ENCODE peak calls at places on chromosomes 11 and 22, in ten cellular contexts. I, V, D, R, N, T, F, S, L and P are unnamed samples.

GRCh38 chr11:47950396-47950795 is 30.0 kb upstream of the PTPRJ start:
- DNase-seq in S (peak; percentile 83), F (peak; percentile 30), N (peak; percentile 75), L (no peak), I (no peak), T (no peak), V (peak; percentile 47), D (peak; percentile 24), R (no peak), P (no peak)

GRCh38 chr22:46845281-46846153 is 83.1 kb downstream of the TBC1D22A start:
- DNase-seq in V (peak; percentile 85), F (no peak), I (no peak), R (no peak), D (no peak), S (peak; percentile 78), T (no peak), N (no peak), L (peak; percentile 86), P (peak; percentile 47)

GRCh38 chr11:57801185-57801490 is 39.5 kb downstream of the CTNND1 start:
- DNase-seq in N (no peak), R (no peak), T (no peak), S (no peak), F (no peak), D (no peak), L (no peak), I (no peak), V (no peak), P (no peak)

GRCh38 chr11:59706518-59707285 is 6.9 kb downstream of the OR10V1 start:
- DNase-seq in N (no peak), R (no peak), D (no peak), V (peak; percentile 59), S (peak; percentile 61), T (peak; percentile 64), I (no peak), F (no peak), L (peak; percentile 41), P (peak; percentile 8)

GRCh38 chr11:77479746-77480352 is 6.0 kb upstream of the PAK1 start:
- DNase-seq in D (no peak), L (no peak), N (no peak), F (no peak), I (no peak), S (no peak), T (no peak), V (no peak), R (no peak), P (no peak)

GRCh38 chr11:134038897-134039470 is 29.9 kb upstream of the JAM3 start:
- DNase-seq in D (no peak), S (no peak), L (no peak), I (no peak), R (no peak), V (no peak), T (no peak), F (no peak), N (no peak), P (peak; percentile 67)

GRCh38 chr11:14070866-14071265 is 108.3 kb downstream of the SPON1 start:
- DNase-seq in V (peak; percentile 49), L (peak; percentile 23), R (no peak), T (no peak), D (no peak), N (no peak), F (no peak), S (peak; percentile 25), I (no peak), P (no peak)

GRCh38 chr11:130001491-130002351 is 914 bp downstream of the PRDM10 start:
- DNase-seq in S (peak; percentile 28), F (no peak), T (peak; percentile 49), R (peak; percentile 20), V (peak; percentile 41), I (no peak), D (no peak), L (peak; percentile 48), N (peak; percentile 35), P (peak; percentile 63)

GRCh38 chr11:120648706-120649250 is 137.2 kb downstream of the GRIK4 start:
- DNase-seq in F (no peak), R (no peak), L (no peak), I (no peak), V (no peak), D (no peak), N (no peak), S (no peak), T (no peak), P (no peak)

GRCh38 chr11:62444835-62445234 is 26.0 kb downstream of the SCGB1A1 start:
- DNase-seq in N (no peak), F (no peak), I (no peak), R (no peak), L (no peak), D (no peak), V (no peak), T (no peak), S (no peak), P (no peak)

GRCh38 chr11:121383726-121384125 is 68.4 kb upstream of the SORL1 start:
- DNase-seq in R (no peak), D (no peak), F (no peak), S (no peak), I (no peak), N (no peak), T (no peak), L (no peak), V (no peak), P (no peak)

GRCh38 chr11:13277719-13278619 is at the start of gene BMAL1:
- DNase-seq in L (peak; percentile 31), F (peak; percentile 38), N (peak; percentile 33), V (peak; percentile 14), R (no peak), T (peak; percentile 64), S (peak; percentile 14), D (no peak), I (peak; percentile 39), P (peak; percentile 30)

GRCh38 chr11:21429401-21429800 is 760.0 kb downstream of the NELL1 start:
- DNase-seq in T (no peak), I (no peak), V (no peak), S (no peak), L (no peak), D (no peak), N (no peak), R (no peak), F (no peak), P (no peak)

GRCh38 chr22:46611189-46611588 is 9.0 kb upstream of the GRAMD4 start:
- DNase-seq in L (no peak), S (no peak), D (no peak), T (no peak), N (no peak), R (no peak), V (no peak), F (no peak), I (no peak), P (no peak)

GRCh38 chr11:68406318-68407313 is 53.9 kb upstream of the PPP6R3 start:
- DNase-seq in N (no peak), T (no peak), V (no peak), D (no peak), I (no peak), S (no peak), F (no peak), R (no peak), L (no peak), P (no peak)

GRCh38 chr11:73323464-73323863 is 15.4 kb downstream of the ARHGEF17 start:
- DNase-seq in S (peak; percentile 87), R (no peak), V (peak; percentile 73), N (no peak), I (no peak), L (peak; percentile 67), F (no peak), D (no peak), T (peak; percentile 83), P (peak; percentile 83)

GRCh38 chr11:85705805-85706204 is 19.8 kb upstream of the CCDC89 start:
- DNase-seq in F (no peak), D (no peak), I (no peak), R (no peak), L (no peak), S (no peak), T (no peak), N (no peak), V (peak; percentile 41), P (no peak)

GRCh38 chr11:75557649-75558494 is 4.2 kb upstream of the SERPINH1 start:
- DNase-seq in R (no peak), S (peak; percentile 98), F (no peak), I (no peak), T (peak; percentile 76), V (peak; percentile 98), N (no peak), D (no peak), L (peak; percentile 97), P (peak; percentile 88)

GRCh38 chr11:57459112-57460016 is 964 bp upstream of the RTN4RL2 start:
- DNase-seq in L (no peak), T (peak; percentile 41), N (no peak), S (no peak), F (no peak), I (no peak), R (no peak), D (no peak), V (no peak), P (no peak)

GRCh38 chr11:129861702-129862107 is 33.7 kb downstream of the NFRKB start:
- DNase-seq in L (peak; percentile 90), T (peak; percentile 90), I (no peak), S (peak; percentile 94), F (no peak), V (peak; percentile 93), R (no peak), N (no peak), D (no peak), P (peak; percentile 97)

GRCh38 chr11:64181506-64182411 is 4.2 kb upstream of the STIP1 start:
- DNase-seq in F (peak; percentile 59), I (no peak), T (peak; percentile 95), S (peak; percentile 93), R (peak; percentile 21), N (no peak), V (peak; percentile 91), D (no peak), L (peak; percentile 93), P (peak; percentile 95)

GRCh38 chr11:86460461-86461404 is 86.0 kb downstream of the CCDC81 start:
- DNase-seq in S (peak; percentile 31), D (no peak), I (no peak), L (no peak), V (no peak), R (no peak), T (no peak), N (no peak), F (no peak), P (peak; percentile 36)

GRCh38 chr11:16843307-16843706 is 104.9 kb downstream of the C11orf58 start:
- DNase-seq in V (no peak), F (no peak), S (no peak), I (peak; percentile 92), T (no peak), L (no peak), D (no peak), R (no peak), N (no peak), P (no peak)

GRCh38 chr11:109140857-109141515 is 281.0 kb upstream of the C11orf87 start:
- DNase-seq in I (no peak), V (no peak), L (no peak), N (no peak), T (no peak), F (no peak), S (no peak), D (no peak), R (no peak), P (no peak)

GRCh38 chr11:111978028-111978771 is 41.1 kb downstream of the DIXDC1 start:
- DNase-seq in R (no peak), L (peak; percentile 75), V (peak; percentile 76), N (no peak), D (no peak), S (peak; percentile 85), T (peak; percentile 75), F (no peak), I (peak; percentile 12), P (peak; percentile 88)

GRCh38 chr22:23529166-23530103 is 50.7 kb downstream of the IGLL1 start:
- DNase-seq in F (no peak), T (no peak), L (no peak), N (no peak), R (no peak), V (no peak), D (no peak), S (no peak), I (no peak), P (no peak)

GRCh38 chr11:122248939-122249338 is 132.9 kb upstream of the BLID start:
- DNase-seq in I (no peak), L (no peak), T (no peak), N (no peak), F (no peak), D (no peak), S (no peak), V (no peak), R (no peak), P (no peak)

GRCh38 chr11:85525711-85526110 is 101.4 kb downstream of the DLG2 start:
- DNase-seq in R (no peak), I (no peak), V (no peak), L (no peak), F (no peak), S (no peak), T (no peak), D (no peak), N (no peak), P (no peak)